ENCODE peak calls at places on chromosomes 6 and 20, in five cellular contexts. One of them, this sample, is unnamed.

GRCh38 chr20:50646483-50646996 is 44.8 kb downstream of the RIPOR3 start:
- DNase-seq in IMR-90: peak
- DNase-seq in substantia nigra: no peak
- DNase-seq in HL-60: no peak
- DNase-seq in NCI-H748 treated with DMSO at 0.1 percent for 48 hours: no peak
- DNase-seq in this sample: peak

GRCh38 chr20:51884561-51884960 is 82.2 kb upstream of the SALL4 start:
- DNase-seq in IMR-90: peak
- DNase-seq in substantia nigra: no peak
- DNase-seq in HL-60: no peak
- DNase-seq in NCI-H748 treated with DMSO at 0.1 percent for 48 hours: no peak
- DNase-seq in this sample: peak

GRCh38 chr6:86856937-86857563 is 80.3 kb upstream of the HTR1E start:
- DNase-seq in IMR-90: peak
- DNase-seq in substantia nigra: peak
- DNase-seq in HL-60: no peak
- DNase-seq in NCI-H748 treated with DMSO at 0.1 percent for 48 hours: peak
- DNase-seq in this sample: peak

GRCh38 chr20:20009784-20010253 is 7.3 kb upstream of the NAA20 start:
- DNase-seq in IMR-90: no peak
- DNase-seq in substantia nigra: no peak
- DNase-seq in HL-60: no peak
- DNase-seq in NCI-H748 treated with DMSO at 0.1 percent for 48 hours: no peak
- DNase-seq in this sample: no peak

GRCh38 chr6:70706491-70707123 is 38.9 kb downstream of the SMAP1 start:
- DNase-seq in IMR-90: peak
- DNase-seq in substantia nigra: no peak
- DNase-seq in HL-60: no peak
- DNase-seq in NCI-H748 treated with DMSO at 0.1 percent for 48 hours: peak
- DNase-seq in this sample: no peak

GRCh38 chr6:42030585-42031506 is 19.5 kb upstream of the TAF8 start:
- DNase-seq in IMR-90: no peak
- DNase-seq in substantia nigra: no peak
- DNase-seq in HL-60: peak
- DNase-seq in NCI-H748 treated with DMSO at 0.1 percent for 48 hours: no peak
- DNase-seq in this sample: no peak

GRCh38 chr6:135148889-135149288 is 32.2 kb upstream of the MYB start:
- DNase-seq in IMR-90: no peak
- DNase-seq in substantia nigra: no peak
- DNase-seq in HL-60: no peak
- DNase-seq in NCI-H748 treated with DMSO at 0.1 percent for 48 hours: no peak
- DNase-seq in this sample: no peak

GRCh38 chr6:168440520-168441433 is at the start of gene SMOC2:
- DNase-seq in IMR-90: no peak
- DNase-seq in substantia nigra: no peak
- DNase-seq in HL-60: no peak
- DNase-seq in NCI-H748 treated with DMSO at 0.1 percent for 48 hours: peak
- DNase-seq in this sample: no peak

GRCh38 chr20:38123021-38123587 is 42.0 kb downstream of the TGM2 start:
- DNase-seq in IMR-90: peak
- DNase-seq in substantia nigra: no peak
- DNase-seq in HL-60: no peak
- DNase-seq in NCI-H748 treated with DMSO at 0.1 percent for 48 hours: no peak
- DNase-seq in this sample: peak

GRCh38 chr6:108156180-108156937 is 9.5 kb upstream of the NR2E1 start:
- DNase-seq in IMR-90: no peak
- DNase-seq in substantia nigra: no peak
- DNase-seq in HL-60: no peak
- DNase-seq in NCI-H748 treated with DMSO at 0.1 percent for 48 hours: peak
- DNase-seq in this sample: no peak

GRCh38 chr20:17859616-17860232 is 108.9 kb downstream of the SNX5 start:
- DNase-seq in IMR-90: no peak
- DNase-seq in substantia nigra: no peak
- DNase-seq in HL-60: no peak
- DNase-seq in NCI-H748 treated with DMSO at 0.1 percent for 48 hours: no peak
- DNase-seq in this sample: no peak

GRCh38 chr6:81977488-81977887 is 225.0 kb upstream of the TENT5A start:
- DNase-seq in IMR-90: peak
- DNase-seq in substantia nigra: no peak
- DNase-seq in HL-60: no peak
- DNase-seq in NCI-H748 treated with DMSO at 0.1 percent for 48 hours: no peak
- DNase-seq in this sample: peak

GRCh38 chr6:71119560-71119959 is 162.7 kb upstream of the B3GAT2 start:
- DNase-seq in IMR-90: no peak
- DNase-seq in substantia nigra: no peak
- DNase-seq in HL-60: no peak
- DNase-seq in NCI-H748 treated with DMSO at 0.1 percent for 48 hours: no peak
- DNase-seq in this sample: no peak

GRCh38 chr6:150273457-150274309 is 95.1 kb upstream of the IYD start:
- DNase-seq in IMR-90: no peak
- DNase-seq in substantia nigra: no peak
- DNase-seq in HL-60: no peak
- DNase-seq in NCI-H748 treated with DMSO at 0.1 percent for 48 hours: no peak
- DNase-seq in this sample: peak

GRCh38 chr6:72651191-72651590 is 29.3 kb downstream of the KCNQ5 start:
- DNase-seq in IMR-90: no peak
- DNase-seq in substantia nigra: no peak
- DNase-seq in HL-60: no peak
- DNase-seq in NCI-H748 treated with DMSO at 0.1 percent for 48 hours: no peak
- DNase-seq in this sample: no peak

GRCh38 chr6:32558426-32559057 is 28.5 kb upstream of the HLA-DRB5 start:
- DNase-seq in IMR-90: no peak
- DNase-seq in substantia nigra: no peak
- DNase-seq in HL-60: no peak
- DNase-seq in NCI-H748 treated with DMSO at 0.1 percent for 48 hours: no peak
- DNase-seq in this sample: no peak

GRCh38 chr20:63152322-63153253 is 63.3 kb downstream of the YTHDF1 start:
- DNase-seq in IMR-90: no peak
- DNase-seq in substantia nigra: no peak
- DNase-seq in HL-60: no peak
- DNase-seq in NCI-H748 treated with DMSO at 0.1 percent for 48 hours: no peak
- DNase-seq in this sample: no peak

GRCh38 chr6:72238900-72239299 is 352.6 kb downstream of the RIMS1 start:
- DNase-seq in IMR-90: peak
- DNase-seq in substantia nigra: no peak
- DNase-seq in HL-60: no peak
- DNase-seq in NCI-H748 treated with DMSO at 0.1 percent for 48 hours: no peak
- DNase-seq in this sample: peak

GRCh38 chr20:57680934-57681914 is 28.6 kb downstream of the PMEPA1 start:
- DNase-seq in IMR-90: no peak
- DNase-seq in substantia nigra: no peak
- DNase-seq in HL-60: no peak
- DNase-seq in NCI-H748 treated with DMSO at 0.1 percent for 48 hours: no peak
- DNase-seq in this sample: no peak

GRCh38 chr6:15400572-15401004 is 154.7 kb downstream of the JARID2 start:
- DNase-seq in IMR-90: peak
- DNase-seq in substantia nigra: peak
- DNase-seq in HL-60: peak
- DNase-seq in NCI-H748 treated with DMSO at 0.1 percent for 48 hours: peak
- DNase-seq in this sample: no peak

GRCh38 chr6:142751452-142751851 is 193.5 kb downstream of the HIVEP2 start:
- DNase-seq in IMR-90: no peak
- DNase-seq in substantia nigra: no peak
- DNase-seq in HL-60: no peak
- DNase-seq in NCI-H748 treated with DMSO at 0.1 percent for 48 hours: no peak
- DNase-seq in this sample: no peak

GRCh38 chr6:98946877-98947410 is 802 bp downstream of the FBXL4 start:
- DNase-seq in IMR-90: peak
- DNase-seq in substantia nigra: peak
- DNase-seq in HL-60: no peak
- DNase-seq in NCI-H748 treated with DMSO at 0.1 percent for 48 hours: peak
- DNase-seq in this sample: no peak

GRCh38 chr6:77467038-77467437 is 3.7 kb upstream of the HTR1B start:
- DNase-seq in IMR-90: peak
- DNase-seq in substantia nigra: no peak
- DNase-seq in HL-60: no peak
- DNase-seq in NCI-H748 treated with DMSO at 0.1 percent for 48 hours: no peak
- DNase-seq in this sample: peak

GRCh38 chr20:57451759-57452661 is 60.8 kb downstream of the RBM38 start:
- DNase-seq in IMR-90: no peak
- DNase-seq in substantia nigra: no peak
- DNase-seq in HL-60: peak
- DNase-seq in NCI-H748 treated with DMSO at 0.1 percent for 48 hours: no peak
- DNase-seq in this sample: no peak

GRCh38 chr20:12113468-12114371 is 196.0 kb downstream of the BTBD3 start:
- DNase-seq in IMR-90: no peak
- DNase-seq in substantia nigra: peak
- DNase-seq in HL-60: no peak
- DNase-seq in NCI-H748 treated with DMSO at 0.1 percent for 48 hours: no peak
- DNase-seq in this sample: peak

GRCh38 chr20:63551068-63551467 is 2.9 kb upstream of the FNDC11 start:
- DNase-seq in IMR-90: no peak
- DNase-seq in substantia nigra: no peak
- DNase-seq in HL-60: no peak
- DNase-seq in NCI-H748 treated with DMSO at 0.1 percent for 48 hours: no peak
- DNase-seq in this sample: no peak

GRCh38 chr20:53731595-53731994 is 138.0 kb upstream of the ZNF217 start:
- DNase-seq in IMR-90: no peak
- DNase-seq in substantia nigra: no peak
- DNase-seq in HL-60: no peak
- DNase-seq in NCI-H748 treated with DMSO at 0.1 percent for 48 hours: no peak
- DNase-seq in this sample: no peak

This sample was measured in astrocyte.